ENCODE peak calls at places on chromosomes 4 and X, in eight cellular contexts. G is stimulated activated naive B cell treated with anti-CD40 and anti-IgM and Interleukin-4, amounts not matched to agents 10 μg/mL and 1 μg/mL and 100 μg/mL, for 72 hours; R is progenitor cell of endocrine pancreas; D is adipocyte; C is heart left ventricle; K is NCI-H1930; I is MM.1S; O is posterior cingulate gyrus. S is an unnamed sample.

GRCh38 chr4:99669084-99669483 is 11.5 kb upstream of the C4orf54 start:
- DNase-seq in G (no peak), R (no peak), D (no peak), C (no peak), K (no peak), I (no peak), O (no peak), S (no peak)

GRCh38 chrX:110409925-110410324 is 51.3 kb downstream of the RTL9 start:
- DNase-seq in G (no peak), R (no peak), D (peak; percentile 56), C (no peak), K (no peak), I (no peak), O (no peak), S (no peak)

GRCh38 chrX:115616943-115617563 is 56.1 kb downstream of the PLS3 start:
- DNase-seq in G (peak; percentile 1), R (no peak), D (peak; percentile 59), C (no peak), K (no peak), I (no peak), O (no peak), S (no peak)

GRCh38 chr4:52628543-52628942 is 30.6 kb downstream of the USP46 start:
- DNase-seq in G (no peak), R (no peak), D (no peak), C (no peak), K (no peak), I (no peak), O (no peak), S (no peak)

GRCh38 chrX:68428431-68428830 is 4.9 kb downstream of the OPHN1 start:
- DNase-seq in G (no peak), R (no peak), D (no peak), C (no peak), K (no peak), I (no peak), O (no peak), S (no peak)

GRCh38 chrX:38175140-38175539 is 45.5 kb downstream of the SRPX start:
- DNase-seq in G (no peak), R (peak; percentile 18), D (peak; percentile 31), C (no peak), K (peak; percentile 14), I (peak; percentile 30), O (no peak), S (peak; percentile 45)

GRCh38 chr4:107153228-107153627 is 117.1 kb upstream of the DKK2 start:
- DNase-seq in G (no peak), R (no peak), D (no peak), C (no peak), K (no peak), I (no peak), O (no peak), S (peak; percentile 25)

GRCh38 chr4:108793413-108793812 is 30.6 kb upstream of the ETNPPL start:
- DNase-seq in G (no peak), R (no peak), D (no peak), C (no peak), K (no peak), I (no peak), O (no peak), S (no peak)

GRCh38 chrX:123173833-123174232 is 10.2 kb upstream of the GRIA3 start:
- DNase-seq in G (no peak), R (no peak), D (no peak), C (no peak), K (no peak), I (peak; percentile 47), O (no peak), S (no peak)

GRCh38 chrX:72461766-72462165 is 110.9 kb downstream of the HDAC8 start:
- DNase-seq in G (no peak), R (no peak), D (no peak), C (no peak), K (no peak), I (no peak), O (no peak), S (peak; percentile 11)

GRCh38 chr4:113784497-113785254 is 23.1 kb upstream of the CAMK2D start:
- DNase-seq in G (no peak), R (no peak), D (peak; percentile 87), C (no peak), K (no peak), I (no peak), O (no peak), S (no peak)

GRCh38 chr4:157035471-157035870 is 40.5 kb upstream of the GLRB start:
- DNase-seq in G (no peak), R (no peak), D (no peak), C (no peak), K (no peak), I (no peak), O (no peak), S (no peak)

GRCh38 chr4:83231620-83232056 is 53.0 kb downstream of the COQ2 start:
- DNase-seq in G (peak; percentile 39), R (no peak), D (peak; percentile 10), C (no peak), K (no peak), I (peak; percentile 66), O (no peak), S (no peak)

GRCh38 chrX:124217289-124218251 is 114.9 kb upstream of the TEX13D start:
- DNase-seq in G (peak; percentile 1), R (no peak), D (no peak), C (peak; percentile 14), K (no peak), I (peak; percentile 55), O (peak; percentile 26), S (peak; percentile 13)

GRCh38 chrX:108304210-108304609 is 134.0 kb downstream of the COL4A6 start:
- DNase-seq in G (no peak), R (no peak), D (no peak), C (no peak), K (no peak), I (no peak), O (no peak), S (no peak)

GRCh38 chrX:19758536-19758935 is 128.9 kb downstream of the SH3KBP1 start:
- DNase-seq in G (no peak), R (no peak), D (no peak), C (no peak), K (peak; percentile 35), I (no peak), O (no peak), S (no peak)